ENCODE peak calls at places on chromosomes 6 and 20, in five cellular contexts. C, G, M, W and R are unnamed samples. For H3K9me3, the result is how much of the 10 kb centered on the place peaks cover.

GRCh38 chr20:7010584-7010983 is 243.1 kb downstream of the BMP2 start:
- DNase-seq in M (no peak), C (no peak), G (no peak), W (no peak), R (no peak)

GRCh38 chr6:157283900-157284737 is 39.2 kb downstream of the TMEM242 start:
- DNase-seq in G (no peak), W (no peak), M (no peak), C (no peak), R (peak)

GRCh38 chr6:72081880-72082279 is 195.5 kb downstream of the RIMS1 start:
- DNase-seq in M (no peak), W (no peak), G (no peak), C (no peak), R (no peak)

GRCh38 chr20:52031206-52031573 is 160.4 kb downstream of the ZFP64 start:
- DNase-seq in M (no peak), C (no peak), G (no peak), W (no peak), R (no peak)

GRCh38 chr20:23003916-23004315 is 31.2 kb upstream of the SSTR4 start:
- DNase-seq in W (no peak), M (no peak), C (no peak), G (no peak), R (no peak)

GRCh38 chr20:21505161-21505809 is 8.6 kb downstream of the NKX2-2 start:
- DNase-seq in W (peak), G (peak), M (peak), C (peak), R (peak)

GRCh38 chr6:32666420-32667300 is at the start of gene HLA-DQB1:
- DNase-seq in G (peak), C (peak), W (no peak), M (peak), R (peak)

GRCh38 chr6:104958178-104958520 is 1.2 kb downstream of the LIN28B start:
- DNase-seq in G (no peak), M (no peak), C (no peak), W (no peak), R (no peak)

GRCh38 chr20:41734506-41734945 is 116.3 kb upstream of the CHD6 start:
- DNase-seq in W (no peak), G (peak), M (peak), C (peak), R (peak)

GRCh38 chr6:17054647-17055046 is 47.2 kb upstream of the STMND1 start:
- DNase-seq in G (no peak), M (no peak), C (no peak), W (no peak), R (no peak)

GRCh38 chr20:20375862-20376261 is 8.0 kb downstream of the INSM1 start:
- DNase-seq in G (no peak), M (no peak), C (no peak), W (no peak), R (no peak)

GRCh38 chr6:113402541-113402940 is 454.6 kb upstream of the MARCKS start:
- DNase-seq in G (peak), M (no peak), C (peak), W (no peak), R (no peak)

GRCh38 chr20:2519115-2519815 is 10.6 kb upstream of the ZNF343 start:
- DNase-seq in W (peak), C (no peak), M (no peak), G (no peak), R (no peak)

GRCh38 chr20:11813106-11813890 is 104.4 kb upstream of the BTBD3 start:
- DNase-seq in W (no peak), C (no peak), G (no peak), M (no peak), R (no peak)

GRCh38 chr6:137866200-137866913 is 702 bp upstream of the TNFAIP3 start:
- DNase-seq in G (no peak), C (no peak), M (peak), W (peak), R (no peak)

GRCh38 chr20:54092021-54092420 is 21.6 kb upstream of the BCAS1 start:
- DNase-seq in G (no peak), M (no peak), W (no peak), C (no peak), R (no peak)

GRCh38 chr6:47094351-47094925 is 52.3 kb upstream of the ADGRF1 start:
- DNase-seq in C (peak), G (no peak), M (no peak), W (no peak), R (no peak)

GRCh38 chr6:16224409-16224808 is 14.0 kb upstream of the GMPR start:
- DNase-seq in G (no peak), M (no peak), C (no peak), W (no peak), R (no peak)

GRCh38 chr20:50371878-50372769 is 138.1 kb upstream of the PTPN1 start:
- DNase-seq in M (no peak), G (no peak), W (no peak), C (peak), R (no peak)

GRCh38 chr20:910840-911770 is 5.0 kb downstream of the ANGPT4 start:
- DNase-seq in W (no peak), G (no peak), M (no peak), C (no peak), R (no peak)

GRCh38 chr20:37396520-37397075 is 50.7 kb downstream of the SRC start:
- DNase-seq in W (no peak), C (no peak), G (no peak), M (peak), R (no peak)

GRCh38 chr20:8424010-8424409 is 291.9 kb downstream of the PLCB1 start:
- DNase-seq in M (no peak), W (no peak), C (no peak), G (no peak), R (no peak)

GRCh38 chr6:43045371-43045930 is 8.2 kb downstream of the CUL7 start:
- DNase-seq in C (no peak), M (no peak), G (no peak), W (no peak), R (no peak)

GRCh38 chr6:88262372-88262771 is 96.2 kb upstream of the CNR1 start:
- DNase-seq in G (no peak), M (no peak), C (no peak), W (no peak), R (no peak)

GRCh38 chr20:41046716-41047115 is 18.1 kb downstream of the TOP1 start:
- DNase-seq in C (no peak), M (no peak), W (no peak), G (no peak), R (no peak)

GRCh38 chr6:110528051-110528929 is 51.9 kb upstream of the SLC22A16 start:
- DNase-seq in C (peak), W (no peak), G (peak), M (peak), R (peak)

GRCh38 chr20:6866741-6867140 is 99.3 kb downstream of the BMP2 start:
- DNase-seq in G (no peak), C (no peak), W (no peak), M (no peak), R (no peak)

GRCh38 chr6:45576648-45577624 is 199.2 kb upstream of the SUPT3H start:
- DNase-seq in G (peak), C (no peak), M (no peak), W (no peak), R (no peak)

GRCh38 chr20:9068896-9069663 is at the start of gene PLCB4:
- DNase-seq in W (peak), C (peak), G (peak), M (peak), R (no peak)

GRCh38 chr6:101069191-101069795 is 188.2 kb upstream of the ASCC3 start:
- DNase-seq in G (no peak), W (no peak), M (no peak), C (no peak), R (no peak)

GRCh38 chr6:20191951-20192350 is 20.3 kb downstream of the MBOAT1 start:
- DNase-seq in M (no peak), G (no peak), C (no peak), W (no peak), R (no peak)
- H3K9me3 ChIP-seq in M (under half), G (under half), C (under half), W (under half), R (under half)

GRCh38 chr6:36752886-36753506 is 55.4 kb downstream of the RAB44 start:
- DNase-seq in M (no peak), G (no peak), C (no peak), W (peak), R (no peak)
- H3K4me3 ChIP-seq in M (no peak), G (no peak), C (no peak), W (no peak), R (no peak)

GRCh38 chr6:30779850-30780641 is 35.7 kb upstream of the IER3 start:
- DNase-seq in W (no peak), G (no peak), M (no peak), C (no peak), R (no peak)
- H3K27ac ChIP-seq in W (no peak), G (peak), M (no peak), C (peak), R (no peak)

GRCh38 chr6:166905505-166906134 is 50.7 kb downstream of the RNASET2 start:
- DNase-seq in M (no peak), C (no peak), W (no peak), G (no peak), R (no peak)
- H3K9me3 ChIP-seq in M (under half), C (under half), W (under half), G (under half), R (under half)

GRCh38 chr20:62816031-62816878 is 595 bp upstream of the COL9A3 start:
- DNase-seq in W (no peak), M (peak), G (no peak), C (no peak), R (no peak)
- H3K4me3 ChIP-seq in W (peak), M (peak), G (peak), C (peak), R (peak)

DNA sequence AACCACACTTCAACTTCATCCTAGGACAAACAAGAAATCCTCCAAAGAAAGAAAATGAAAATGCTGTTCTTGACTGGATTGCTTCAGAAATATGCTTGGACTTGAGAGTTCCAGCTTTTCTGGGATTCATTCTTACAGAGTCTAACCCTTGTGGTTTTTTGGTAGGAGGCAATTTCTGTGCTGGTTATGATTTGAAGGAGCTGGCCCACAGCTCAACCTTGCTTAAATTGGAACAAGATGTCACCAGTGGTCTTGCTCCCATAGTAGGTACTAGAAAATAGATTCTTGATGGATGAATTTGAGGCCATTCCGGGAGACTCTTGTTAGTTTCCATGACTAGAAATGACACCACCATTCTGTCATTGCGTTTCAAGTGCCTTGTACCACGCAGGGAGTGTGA is 54.3 kb upstream of the BMP6 start:
- DNase-seq in W (no peak), C (no peak), M (no peak), G (no peak), R (no peak)
- H3K27ac ChIP-seq in W (peak), C (no peak), M (no peak), G (no peak), R (no peak)

DNA sequence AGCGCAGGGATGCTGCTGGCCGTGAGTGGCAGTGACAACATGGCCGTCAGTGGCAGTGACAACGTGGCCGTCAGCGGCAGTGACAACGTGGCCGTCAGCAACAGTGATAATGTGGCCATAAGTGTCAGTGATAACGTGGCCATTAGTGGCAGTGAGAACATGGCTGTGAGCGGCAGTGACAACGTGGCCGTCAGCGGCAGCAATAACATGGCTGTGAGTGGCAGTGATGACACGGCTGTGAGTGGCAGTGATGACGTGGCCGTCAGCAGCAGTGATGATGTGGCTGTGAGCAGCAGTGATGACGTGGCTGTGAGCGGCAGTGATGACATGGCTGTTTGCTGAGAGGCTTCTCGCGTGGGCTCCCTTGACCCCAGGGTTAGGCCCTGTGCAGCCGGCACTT is 169.8 kb downstream of the ERMARD start:
- DNase-seq in G (no peak), M (no peak), C (no peak), W (no peak), R (no peak)
- H3K9me3 ChIP-seq in G (under half), M (under half), C (under half), W (under half), R (under half)

GRCh38 chr6:70395301-70395672 is 18.0 kb upstream of the FAM135A start:
- DNase-seq in C (no peak), G (no peak), W (no peak), M (no peak), R (no peak)
- H3K4me3 ChIP-seq in C (no peak), G (no peak), W (no peak), M (no peak), R (no peak)

GRCh38 chr6:155889405-155889804 is 433.8 kb upstream of the NOX3 start:
- DNase-seq in M (no peak), G (no peak), C (no peak), W (no peak), R (no peak)
- H3K27ac ChIP-seq in M (no peak), G (no peak), C (no peak), W (no peak), R (no peak)

DNA sequence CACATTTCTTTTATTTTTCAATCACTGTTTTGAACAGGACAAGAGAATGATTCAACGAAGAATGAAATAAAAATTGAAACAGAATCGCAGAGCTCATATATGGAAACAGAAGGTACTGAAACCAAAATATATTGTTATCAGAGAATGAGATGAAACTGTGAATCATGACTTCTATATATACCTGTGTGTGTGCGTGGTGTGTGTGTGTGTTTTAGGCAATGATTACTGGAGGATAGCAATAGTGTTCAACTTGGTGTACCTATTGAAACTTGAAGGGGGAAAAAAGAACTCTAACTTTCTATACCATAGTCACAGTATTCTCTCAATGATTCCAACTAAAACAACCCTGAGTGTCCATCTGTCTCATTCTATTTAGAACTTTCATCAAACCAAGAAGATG is 586.6 kb downstream of the KIF16B start:
- DNase-seq in M (no peak), C (no peak), G (no peak), W (no peak), R (no peak)
- H3K9me3 ChIP-seq in M (under half), C (under half), G (under half), W (under half), R (under half)